ENCODE peak calls at places on chromosomes 6 and 20, in four cellular contexts. V, G, M and N are unnamed samples. For H3K4me1, the result is how much of the 10 kb centered on the place peaks cover.

GRCh38 chr20:32227316-32227715 is 19.6 kb downstream of the POFUT1 start:
- DNase-seq in M (no peak), G (no peak), V (no peak), N (no peak)

GRCh38 chr6:30570760-30571084 is 520 bp upstream of the ABCF1 start:
- DNase-seq in G (no peak), M (no peak), V (no peak), N (no peak)

GRCh38 chr6:138987299-138987642 is 782 bp downstream of the REPS1 start:
- DNase-seq in G (no peak), M (no peak), V (no peak), N (no peak)

GRCh38 chr6:170032706-170033309 is 258.1 kb downstream of the DLL1 start:
- DNase-seq in G (no peak), M (no peak), V (no peak), N (no peak)

GRCh38 chr20:62387993-62388635 is 1.2 kb downstream of the RPS21 start:
- DNase-seq in G (peak), M (no peak), V (no peak), N (no peak)

GRCh38 chr6:108707328-108707976 is 140.8 kb upstream of the ARMC2 start:
- DNase-seq in G (no peak), M (peak), V (peak), N (no peak)

GRCh38 chr20:17364681-17365080 is 137.8 kb downstream of the PCSK2 start:
- DNase-seq in V (no peak), M (no peak), G (no peak), N (no peak)

GRCh38 chr6:157964139-157964538 is 17.5 kb upstream of the SYNJ2 start:
- DNase-seq in M (peak), G (no peak), V (peak), N (peak)

GRCh38 chr20:41619360-41620115 is 1.4 kb upstream of the CHD6 start:
- DNase-seq in G (peak), V (peak), M (no peak), N (no peak)

GRCh38 chr20:4508773-4509172 is 212.9 kb upstream of the PRND start:
- DNase-seq in M (no peak), G (no peak), V (no peak), N (no peak)

GRCh38 chr6:148471624-148472494 is 129.2 kb downstream of the SASH1 start:
- DNase-seq in V (peak), G (peak), M (peak), N (no peak)

GRCh38 chr6:161639772-161640171 is 365.9 kb upstream of the AGPAT4 start:
- DNase-seq in V (no peak), M (no peak), G (no peak), N (no peak)

GRCh38 chr6:45576648-45577624 is 199.2 kb upstream of the SUPT3H start:
- DNase-seq in M (no peak), V (no peak), G (no peak), N (no peak)

GRCh38 chr6:6397842-6398241 is 77.4 kb upstream of the F13A1 start:
- DNase-seq in G (no peak), V (no peak), M (no peak), N (no peak)

GRCh38 chr6:69084746-69085335 is 449.8 kb downstream of the ADGRB3 start:
- DNase-seq in M (peak), G (peak), V (no peak), N (no peak)

GRCh38 chr20:33843854-33844253 is 32.7 kb downstream of the CHMP4B start:
- DNase-seq in G (no peak), M (no peak), V (no peak), N (no peak)

GRCh38 chr6:153814136-153814535 is 224.9 kb upstream of the OPRM1 start:
- DNase-seq in M (no peak), G (no peak), V (no peak), N (no peak)

GRCh38 chr6:33082702-33083101 is 6.9 kb downstream of the HLA-DPB1 start:
- DNase-seq in G (peak), V (peak), M (peak), N (peak)

GRCh38 chr20:21395666-21396044 is 1.7 kb downstream of the NKX2-4 start:
- DNase-seq in M (no peak), V (no peak), G (no peak), N (no peak)

GRCh38 chr20:50277064-50277415 is 86.4 kb downstream of the CEBPB start:
- DNase-seq in V (no peak), G (no peak), M (no peak), N (no peak)

GRCh38 chr6:68634503-68635411 is at the start of gene ADGRB3:
- DNase-seq in V (peak), G (peak), M (peak), N (no peak)

GRCh38 chr6:135108692-135109091 is 54.1 kb upstream of the HBS1L start:
- DNase-seq in G (no peak), M (no peak), V (no peak), N (no peak)

GRCh38 chr6:15439410-15440022 is 193.6 kb downstream of the JARID2 start:
- DNase-seq in M (no peak), G (no peak), V (no peak), N (no peak)

GRCh38 chr6:45703041-45703739 is 312.5 kb downstream of the CLIC5 start:
- DNase-seq in G (peak), V (peak), M (peak), N (peak)

GRCh38 chr6:160347259-160348208 is 644 bp upstream of the SLC22A3 start:
- DNase-seq in V (no peak), G (no peak), M (no peak), N (no peak)

GRCh38 chr6:87276624-87277023 is 45.8 kb upstream of the SMIM8 start:
- DNase-seq in M (no peak), V (no peak), G (no peak), N (no peak)

GRCh38 chr20:60820918-60821317 is 431.1 kb upstream of the CDH4 start:
- DNase-seq in V (no peak), G (no peak), M (no peak), N (no peak)

GRCh38 chr20:60820149-60820548 is 431.9 kb upstream of the CDH4 start:
- DNase-seq in M (no peak), G (no peak), V (no peak), N (no peak)

GRCh38 chr20:60819511-60819910 is 432.6 kb upstream of the CDH4 start:
- DNase-seq in M (no peak), V (no peak), G (no peak), N (no peak)

DNA sequence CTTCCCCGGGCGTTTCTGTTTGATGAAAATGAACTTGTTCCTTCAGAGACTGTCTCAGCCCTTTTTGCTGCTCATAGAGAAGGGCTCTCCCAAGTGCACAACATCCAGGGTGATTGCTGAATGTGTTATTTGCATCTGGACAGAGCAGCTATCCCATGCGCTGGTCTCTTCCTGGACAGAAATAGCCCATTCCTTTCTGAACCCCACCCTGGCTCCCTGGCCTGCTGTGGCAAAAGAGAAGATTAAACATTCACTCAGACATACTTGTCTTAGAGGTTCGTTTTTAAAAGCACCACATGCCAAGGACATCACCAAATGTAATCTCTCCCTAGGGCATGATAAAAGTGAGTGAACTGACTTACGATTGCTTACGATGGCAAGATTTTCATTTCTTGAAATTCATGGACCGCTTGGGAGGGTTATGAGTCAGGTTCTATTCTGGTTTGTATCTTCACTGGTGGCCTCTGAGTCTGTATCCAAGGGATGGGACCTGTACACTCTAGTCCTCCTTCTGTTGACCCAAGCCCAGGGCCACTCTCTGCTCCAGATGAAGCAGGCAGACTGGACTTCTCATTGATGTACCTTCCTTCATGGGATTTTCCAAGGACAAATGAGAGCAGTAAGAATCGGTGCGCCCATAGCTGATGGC is 428.9 kb upstream of the CDH4 start:
- DNase-seq in V (no peak), M (no peak), G (no peak), N (no peak)
- H2AFZ ChIP-seq in V (no peak), M (no peak), G (no peak), N (no peak)

DNA sequence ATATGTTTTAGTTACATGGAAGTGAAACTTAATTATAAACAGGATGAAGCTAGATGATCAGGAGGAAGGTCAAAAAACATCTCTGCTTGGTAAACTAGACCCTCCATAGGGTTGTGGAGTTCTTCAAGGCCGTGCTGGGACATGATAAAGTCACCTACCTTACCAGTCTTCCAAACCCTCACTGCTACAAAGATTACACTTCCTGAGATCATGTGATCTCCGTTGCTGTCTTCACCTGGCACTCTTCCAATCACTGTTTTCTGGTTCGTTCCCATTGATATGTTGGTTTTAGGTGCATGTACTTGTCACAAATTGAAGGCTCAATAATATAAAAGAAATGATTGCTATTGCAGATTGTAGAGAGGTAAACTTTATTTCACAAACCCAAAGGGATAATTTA is 161.5 kb upstream of the MAN1A1 start:
- DNase-seq in V (no peak), M (no peak), G (no peak), N (no peak)
- H3K4me1 ChIP-seq in V (under half), M (under half), G (under half), N (under half)

GRCh38 chr20:56805313-56805712 is 176.2 kb downstream of the TFAP2C start:
- DNase-seq in M (no peak), V (no peak), G (no peak), N (no peak)
- H3K9ac ChIP-seq in M (no peak), V (no peak), G (no peak), N (no peak)

DNA sequence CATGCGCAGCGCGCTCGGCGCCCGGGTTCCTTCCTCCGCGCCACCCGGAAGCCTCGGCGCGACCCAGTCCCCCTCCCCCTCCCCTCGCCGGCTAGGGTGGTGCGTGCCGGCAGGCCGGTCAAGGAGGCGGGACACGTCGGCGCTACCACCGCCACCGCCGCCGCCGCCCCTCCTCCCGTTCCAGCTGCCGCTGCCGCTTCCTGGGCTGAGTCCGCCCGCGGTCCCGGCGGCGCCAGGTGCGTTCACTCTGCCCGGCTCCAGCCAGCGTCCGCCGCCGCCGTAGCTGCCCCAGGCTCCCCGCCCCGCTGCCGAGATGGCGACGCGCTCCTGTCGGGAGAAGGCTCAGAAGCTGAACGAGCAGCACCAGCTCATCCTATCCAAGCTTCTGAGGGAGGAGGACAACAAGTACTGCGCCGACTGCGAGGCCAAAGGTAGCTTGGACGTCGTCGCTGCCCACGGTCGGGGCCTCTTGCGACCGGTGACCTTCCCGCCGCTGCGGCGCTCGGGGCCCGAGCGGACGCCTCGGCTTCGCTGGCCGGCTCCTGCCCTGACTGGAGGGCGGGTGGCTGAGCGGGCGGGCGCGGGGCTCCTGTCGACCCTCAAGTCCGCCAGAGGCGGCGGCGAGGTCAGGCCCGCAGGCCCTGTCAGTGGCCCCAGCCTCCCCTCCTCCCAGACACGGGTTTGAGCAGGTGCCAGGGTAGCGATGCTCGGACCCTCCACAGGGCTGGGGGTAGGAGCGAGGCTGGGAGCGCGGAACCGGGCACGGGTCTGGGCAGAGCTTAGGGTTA is at the start of gene SMAP1:
- DNase-seq in V (peak), M (peak), G (peak), N (peak)
- H2AFZ ChIP-seq in V (peak), M (peak), G (peak), N (peak)

GRCh38 chr6:3748208-3748701 is 3.3 kb downstream of the PXDC1 start:
- DNase-seq in V (peak), G (peak), M (peak), N (peak)

GRCh38 chr6:3749390-3749978 is 2.0 kb downstream of the PXDC1 start:
- DNase-seq in V (no peak), G (no peak), M (no peak), N (no peak)

GRCh38 chr6:3750324-3751018 is 1.0 kb downstream of the PXDC1 start:
- DNase-seq in G (peak), V (peak), M (peak), N (no peak)

GRCh38 chr6:3749991-3750323 is 1.6 kb downstream of the PXDC1 start:
- DNase-seq in G (peak), M (peak), V (peak), N (no peak)

DNA sequence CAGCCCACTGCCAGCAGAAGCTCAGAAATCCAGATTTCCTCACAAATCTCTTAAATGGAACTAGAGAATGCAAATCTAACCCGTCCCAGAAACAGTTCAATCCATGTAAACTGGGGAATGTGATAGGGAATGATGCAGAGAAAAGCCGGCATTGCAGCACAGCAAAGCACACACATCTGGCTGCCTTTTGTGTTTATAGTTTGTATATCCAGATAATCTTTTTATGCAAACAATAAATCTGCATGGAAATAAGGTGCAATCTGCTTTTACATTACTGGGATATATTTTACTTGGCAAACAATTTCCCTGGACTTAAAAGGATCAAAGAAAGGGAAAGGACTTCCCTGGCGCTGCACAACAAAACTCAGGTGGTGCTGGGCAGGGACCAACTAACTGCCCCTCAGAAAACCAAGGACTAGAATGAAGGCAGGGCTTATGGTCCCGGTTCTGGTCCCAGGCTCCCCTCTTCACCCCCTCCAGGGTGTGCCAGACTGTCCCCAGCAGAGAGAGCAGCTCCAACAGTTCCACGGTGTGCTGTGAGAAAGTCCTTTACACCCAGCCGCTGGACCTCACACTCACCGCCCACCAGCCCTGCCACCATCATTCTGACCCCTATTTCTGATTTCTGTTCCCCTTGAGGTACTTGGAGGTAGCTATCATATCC is 2.7 kb downstream of the PXDC1 start:
- DNase-seq in G (no peak), M (peak), V (peak), N (no peak)
- H3K4me1 ChIP-seq in G (under half), M (under half), V (under half), N (under half)

DNA sequence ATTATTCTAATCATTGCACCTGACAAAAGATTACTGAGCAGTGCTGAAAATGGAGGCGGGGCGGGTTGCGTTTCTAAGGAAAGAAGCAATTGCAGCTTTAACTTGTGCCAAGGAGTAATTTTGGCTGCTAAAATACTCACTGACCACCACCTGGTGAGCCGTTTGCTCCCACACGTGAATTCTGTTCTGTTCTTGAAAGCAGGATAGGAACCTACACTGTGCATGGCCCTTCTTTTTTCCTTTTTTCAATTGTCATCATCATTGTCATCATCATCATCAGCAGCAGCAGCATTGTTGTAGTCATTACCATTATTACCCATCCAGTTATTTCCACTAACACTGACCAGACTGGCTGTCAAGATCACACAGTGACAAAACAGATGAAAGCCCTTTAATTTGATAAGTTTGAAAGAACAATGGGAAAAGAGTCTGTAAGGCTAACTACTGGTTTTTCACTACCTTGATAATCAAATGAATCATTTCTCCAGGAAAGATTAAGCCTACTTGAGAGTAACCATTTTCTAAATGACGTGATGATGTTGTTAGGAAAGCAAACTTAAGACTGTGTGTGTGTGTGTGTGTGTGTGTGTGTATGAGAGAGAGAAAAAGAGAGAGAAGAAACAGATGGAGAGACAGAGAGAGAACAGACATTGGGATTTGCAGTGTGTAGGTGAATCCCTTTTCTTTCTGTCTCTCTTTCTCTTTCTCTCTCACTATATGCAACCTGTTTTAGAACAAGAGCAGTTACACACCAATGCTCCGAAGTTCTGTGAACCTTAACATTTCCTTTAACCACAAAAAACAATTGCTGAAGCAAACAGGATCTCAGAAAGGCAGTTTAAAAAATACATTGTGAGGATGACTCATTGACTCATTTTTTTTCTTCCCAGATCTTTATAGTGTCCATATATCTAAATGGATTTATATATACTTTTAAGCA is 3.7 kb downstream of the RIPOR2 start:
- DNase-seq in M (peak), G (peak), V (peak), N (peak)
- H3K9ac ChIP-seq in M (no peak), G (no peak), V (no peak), N (peak)

DNA sequence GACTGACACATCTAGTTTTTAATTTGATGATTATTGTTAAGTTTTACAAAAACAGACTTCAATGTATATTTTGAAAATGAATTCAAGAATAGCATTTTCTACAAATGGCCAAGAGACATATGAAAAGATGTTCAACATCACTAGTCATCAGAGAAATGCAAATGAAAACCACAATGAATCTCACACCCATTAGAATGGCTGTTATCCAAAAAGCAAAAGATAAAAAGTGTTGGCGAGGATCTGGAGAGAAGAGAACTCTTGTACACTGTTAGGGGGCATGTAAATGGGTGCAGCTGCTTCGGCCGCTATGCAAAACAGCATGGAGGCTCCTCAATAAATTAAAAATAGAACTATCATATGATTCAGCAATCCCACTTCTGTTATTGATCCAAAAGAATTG is 185.8 kb upstream of the CCN2 start:
- DNase-seq in G (peak), V (no peak), M (peak), N (no peak)
- H2AFZ ChIP-seq in G (no peak), V (no peak), M (no peak), N (no peak)

DNA sequence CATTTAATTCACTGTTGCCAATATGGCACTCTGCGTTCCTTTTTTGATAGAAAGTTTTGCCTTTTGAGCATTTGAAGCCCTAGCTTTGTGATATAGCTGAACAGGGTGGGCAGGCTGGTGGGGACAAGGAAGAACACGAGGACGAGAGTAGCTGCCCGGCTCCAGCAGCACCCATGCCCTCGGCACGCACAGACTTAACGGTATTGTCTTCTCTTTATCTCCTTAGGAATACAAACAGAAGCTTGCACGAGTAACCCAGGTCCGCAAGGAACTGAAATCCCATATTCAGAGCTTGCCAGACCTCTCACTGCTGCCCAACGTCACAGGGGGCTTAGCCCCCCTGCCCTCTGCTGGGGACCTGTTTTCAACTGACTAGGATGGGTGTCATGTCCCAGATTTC is 56.0 kb downstream of the RPRD1B start:
- DNase-seq in G (no peak), M (no peak), V (no peak), N (no peak)
- H3K4me1 ChIP-seq in G (under half), M (under half), V (under half), N (under half)